ENCODE peak calls at places on chromosomes 1 and 21, in nine cellular contexts. N is fibroblast of lung, M is breast epithelium, J is keratinocyte, S is upper lobe of right lung, P is uterus, Q is left ventricle myocardium inferior, T is adipocyte, L is pancreas. F is an unnamed sample.

GRCh38 chr1:204714861-204715511 is 29.4 kb upstream of the LRRN2 start:
- DNase-seq in L (peak; percentile 21), M (no peak), N (no peak), J (no peak), S (no peak), T (no peak), Q (no peak), P (no peak), F (peak; percentile 19)

GRCh38 chr1:15739745-15740144 is 2.6 kb upstream of the TMEM82 start:
- DNase-seq in M (no peak), S (no peak), T (no peak), N (no peak), Q (no peak), L (no peak), J (no peak), P (no peak), F (no peak)

GRCh38 chr1:118148034-118148433 is 37.0 kb downstream of the SPAG17 start:
- DNase-seq in L (no peak), T (peak; percentile 56), J (no peak), S (no peak), P (no peak), Q (no peak), N (peak; percentile 17), M (no peak), F (no peak)

GRCh38 chr1:216332462-216332861 is 90.8 kb downstream of the USH2A start:
- DNase-seq in S (no peak), P (no peak), T (no peak), L (no peak), Q (no peak), J (no peak), M (no peak), N (no peak), F (no peak)

GRCh38 chr1:57393058-57393457 is 30.8 kb downstream of the DAB1 start:
- DNase-seq in S (no peak), J (no peak), Q (no peak), L (no peak), M (no peak), T (no peak), P (no peak), N (no peak), F (no peak)

GRCh38 chr1:11944358-11944981 is 10.0 kb downstream of the PLOD1 start:
- DNase-seq in L (no peak), P (no peak), M (no peak), Q (no peak), T (no peak), N (no peak), J (no peak), S (no peak), F (peak; percentile 69)

GRCh38 chr1:191483997-191484396 is 674.3 kb upstream of the RGS18 start:
- DNase-seq in J (no peak), M (no peak), T (no peak), S (no peak), Q (no peak), P (no peak), L (no peak), N (no peak), F (no peak)

GRCh38 chr21:29481641-29482040 is 182.9 kb downstream of the BACH1 start:
- DNase-seq in S (no peak), N (peak; percentile 84), J (no peak), L (no peak), M (no peak), T (peak; percentile 65), Q (no peak), P (no peak), F (peak; percentile 43)

GRCh38 chr1:225437710-225438437 is 10.0 kb upstream of the LBR start:
- DNase-seq in N (peak; percentile 57), L (no peak), P (no peak), M (no peak), Q (no peak), T (peak; percentile 29), J (no peak), S (no peak), F (peak; percentile 86)

GRCh38 chr1:220521755-220522154 is 6.2 kb upstream of the MARK1 start:
- DNase-seq in J (no peak), N (no peak), Q (no peak), S (no peak), M (no peak), L (no peak), P (no peak), T (no peak), F (no peak)

GRCh38 chr1:159854101-159854692 is 8.3 kb downstream of the VSIG8 start:
- DNase-seq in J (no peak), P (peak; percentile 71), L (peak; percentile 85), M (peak; percentile 69), N (peak; percentile 53), S (peak; percentile 91), T (peak; percentile 82), Q (peak; percentile 86), F (no peak)
- H3K27me3 ChIP-seq in J (no peaks in the 10 kb centered on the region), P (no peaks in the 10 kb centered on the region), L (no peaks in the 10 kb centered on the region), M (no peaks in the 10 kb centered on the region), N (no peaks in the 10 kb centered on the region), S (no peaks in the 10 kb centered on the region), T (no peaks in the 10 kb centered on the region), Q (no peaks in the 10 kb centered on the region), F (no peaks in the 10 kb centered on the region)

GRCh38 chr1:30844631-30845030 is 63.9 kb downstream of the SDC3 start:
- DNase-seq in L (no peak), S (no peak), P (no peak), J (no peak), T (no peak), Q (no peak), N (no peak), M (no peak), F (no peak)
- H3K27me3 ChIP-seq in L (no peaks in the 10 kb centered on the region), S (no peaks in the 10 kb centered on the region), P (no peaks in the 10 kb centered on the region), J (peaks cover 72% of the 10 kb centered on the region), T (peaks cover 75% of the 10 kb centered on the region), Q (peaks cover 24% of the 10 kb centered on the region), N (peaks cover 14% of the 10 kb centered on the region), M (no peaks in the 10 kb centered on the region), F (peaks cover 25% of the 10 kb centered on the region)

DNA sequence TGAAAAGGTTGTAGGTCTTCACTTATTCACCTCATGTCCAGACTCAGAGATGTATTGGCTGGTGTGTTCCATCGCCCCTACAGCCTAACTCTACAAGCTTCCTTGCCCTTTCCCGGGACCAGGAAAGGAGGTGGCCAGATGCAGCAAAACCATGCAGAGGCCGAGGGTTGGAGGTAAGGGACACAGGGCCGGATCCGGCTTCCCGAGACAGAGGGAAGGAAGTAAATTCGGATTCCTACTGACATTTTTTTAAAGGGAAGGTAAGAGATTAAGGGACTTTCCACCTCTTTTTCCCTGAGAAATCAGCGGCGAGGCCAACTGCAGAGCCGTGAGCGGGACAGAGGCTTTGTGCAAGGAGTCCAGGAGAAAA is 12.7 kb downstream of the EPHA10 start:
- DNase-seq in T (no peak), S (no peak), M (no peak), P (no peak), J (no peak), L (no peak), Q (no peak), N (no peak), F (no peak)
- H3K27me3 ChIP-seq in T (peaks cover 46% of the 10 kb centered on the region), S (peaks cover 64% of the 10 kb centered on the region), M (peaks cover 44% of the 10 kb centered on the region), P (no peaks in the 10 kb centered on the region), J (peaks cover 53% of the 10 kb centered on the region), L (no peaks in the 10 kb centered on the region), Q (peaks cover 99% of the 10 kb centered on the region), N (peaks cover 17% of the 10 kb centered on the region), F (peaks cover 41% of the 10 kb centered on the region)

DNA sequence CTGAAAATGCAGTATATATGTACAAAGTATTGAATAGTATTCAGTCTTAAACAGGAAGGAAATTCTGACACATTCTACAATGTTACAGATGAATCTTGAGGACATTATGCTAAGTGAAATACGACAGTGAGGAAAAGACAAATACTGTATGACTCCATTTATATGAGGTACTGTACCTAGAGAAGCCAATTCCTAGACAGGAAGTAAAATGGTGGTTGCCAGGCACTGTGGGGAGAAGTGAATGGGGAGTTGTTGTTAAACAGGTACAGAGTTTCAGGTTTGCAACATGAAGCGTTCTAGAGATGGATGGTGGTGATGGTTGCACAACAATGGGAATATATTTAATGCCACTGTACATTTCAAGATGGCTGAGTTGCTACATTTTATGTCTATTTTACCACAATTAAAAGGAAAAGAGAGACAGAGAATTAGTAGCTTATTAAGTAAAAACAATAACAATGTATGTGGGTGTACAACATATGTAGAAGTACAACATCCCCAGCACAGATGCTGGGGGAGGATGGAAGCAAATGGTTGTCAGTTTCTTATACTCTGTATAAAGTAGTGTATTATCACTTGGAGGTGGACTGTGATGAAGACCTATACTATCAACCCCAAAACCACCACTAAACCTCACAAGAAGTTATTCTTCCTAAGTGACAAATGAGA is 3.9 kb upstream of the RAB4A start:
- DNase-seq in M (no peak), N (no peak), J (no peak), S (no peak), T (no peak), P (no peak), Q (no peak), L (no peak), F (no peak)
- H3K27me3 ChIP-seq in M (no peaks in the 10 kb centered on the region), N (no peaks in the 10 kb centered on the region), J (no peaks in the 10 kb centered on the region), S (no peaks in the 10 kb centered on the region), T (no peaks in the 10 kb centered on the region), P (no peaks in the 10 kb centered on the region), Q (no peaks in the 10 kb centered on the region), L (no peaks in the 10 kb centered on the region), F (no peaks in the 10 kb centered on the region)